ENCODE peak calls at places on chromosomes 2 and 18, in seven cellular contexts. O, X, H, T, I, Q and F are unnamed samples.

GRCh38 chr2:150480241-150480640 is 7.2 kb downstream of the RND3 start:
- DNase-seq in Q (no peak), T (no peak), H (no peak), I (no peak), O (no peak), X (no peak), F (no peak)

GRCh38 chr18:24208270-24209035 is 69.6 kb downstream of the CABYR start:
- DNase-seq in I (no peak), Q (no peak), O (no peak), H (no peak), T (no peak), X (no peak), F (no peak)

GRCh38 chr2:62149708-62150107 is 46.2 kb upstream of the B3GNT2 start:
- DNase-seq in X (no peak), T (no peak), I (no peak), O (no peak), Q (no peak), H (no peak), F (no peak)

GRCh38 chr2:206802654-206803514 is 37.5 kb downstream of the FASTKD2 start:
- DNase-seq in Q (no peak), H (no peak), I (no peak), X (no peak), T (no peak), O (no peak), F (no peak)

GRCh38 chr2:171592026-171592555 is 69.8 kb downstream of the CYBRD1 start:
- DNase-seq in H (no peak), Q (no peak), X (no peak), O (no peak), I (no peak), T (no peak), F (no peak)

GRCh38 chr2:239864247-239865058 is 160.7 kb downstream of the NDUFA10 start:
- DNase-seq in I (no peak), H (no peak), X (no peak), T (no peak), Q (no peak), O (no peak), F (no peak)

GRCh38 chr2:106851475-106851874 is 34.5 kb downstream of the ST6GAL2 start:
- DNase-seq in T (no peak), X (no peak), Q (no peak), I (no peak), H (no peak), O (no peak), F (no peak)

GRCh38 chr18:39909706-39910105 is 2045.3 kb upstream of the PIK3C3 start:
- DNase-seq in I (no peak), H (no peak), T (no peak), Q (no peak), X (no peak), O (no peak), F (no peak)

GRCh38 chr2:165827219-165827920 is 33.3 kb upstream of the GALNT3 start:
- DNase-seq in X (no peak), I (no peak), O (no peak), H (no peak), T (no peak), Q (no peak), F (no peak)

GRCh38 chr2:21305581-21305980 is 181.8 kb downstream of the TDRD15 start:
- DNase-seq in H (no peak), X (no peak), I (no peak), T (no peak), Q (no peak), O (no peak), F (no peak)

GRCh38 chr2:120912101-120912985 is 176.7 kb downstream of the GLI2 start:
- DNase-seq in X (peak; percentile 81), I (peak; percentile 81), H (peak; percentile 82), O (peak; percentile 90), T (peak; percentile 76), Q (peak; percentile 74), F (peak; percentile 52)

GRCh38 chr2:239019193-239019581 is 171.3 kb downstream of the TWIST2 start:
- DNase-seq in T (peak; percentile 9), Q (no peak), I (peak; percentile 21), H (no peak), O (no peak), X (no peak), F (peak; percentile 41)

GRCh38 chr2:14936436-14936835 is 303.9 kb downstream of the LRATD1 start:
- DNase-seq in X (no peak), O (no peak), I (no peak), H (no peak), T (no peak), Q (no peak), F (no peak)

GRCh38 chr2:29749843-29750242 is 171.5 kb downstream of the ALK start:
- DNase-seq in Q (peak; percentile 56), I (no peak), T (no peak), O (no peak), H (no peak), X (no peak), F (no peak)

GRCh38 chr2:139721454-139721995 is 941.3 kb upstream of the NXPH2 start:
- DNase-seq in Q (no peak), O (no peak), I (no peak), X (no peak), T (no peak), H (no peak), F (no peak)

GRCh38 chr18:55779711-55780590 is 192.0 kb upstream of the TCF4 start:
- DNase-seq in Q (no peak), O (peak; percentile 46), H (peak; percentile 59), T (peak; percentile 25), X (no peak), I (peak; percentile 50), F (peak; percentile 74)

DNA sequence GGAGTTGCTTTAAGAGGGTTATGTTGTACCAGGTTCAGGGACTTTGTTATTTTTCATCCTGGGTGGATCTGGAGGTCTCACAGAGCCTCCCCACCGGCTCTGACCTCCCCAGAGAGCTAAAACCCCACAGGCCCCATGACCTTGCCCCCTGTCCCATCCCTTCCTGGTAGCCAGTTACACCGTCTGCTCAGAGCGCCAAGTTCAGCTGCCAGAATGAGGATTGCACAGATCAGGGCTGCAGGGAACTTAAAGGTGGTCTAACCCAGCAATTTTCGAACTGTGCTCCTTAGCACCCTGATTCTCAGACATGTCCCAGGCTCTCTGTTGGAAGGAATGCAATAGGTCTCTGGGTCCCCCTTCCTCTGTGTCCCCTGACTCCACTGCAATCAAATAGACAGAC is 32.1 kb downstream of the ATOH8 start:
- DNase-seq in H (no peak), X (no peak), I (peak; percentile 24), T (no peak), Q (no peak), O (no peak), F (peak; percentile 25)
- H3K27ac ChIP-seq in H (peak overlapping the region; percentile 18), X (peak overlapping the region; percentile 71), I (peak overlapping the region; percentile 83), T (peak overlapping the region; percentile 78), Q (peak overlapping the region; percentile 31), O (peak overlapping the region; percentile 87), F (no peak overlapping the region)

GRCh38 chr2:202378001-202378400 is 1.9 kb downstream of the BMPR2 start:
- DNase-seq in Q (no peak), I (no peak), H (no peak), T (no peak), O (no peak), X (no peak), F (no peak)

GRCh38 chr2:202375611-202376408 is at the start of gene BMPR2:
- DNase-seq in I (peak; percentile 92), O (peak; percentile 90), X (peak; percentile 91), Q (peak; percentile 84), T (peak; percentile 87), H (peak; percentile 91), F (peak; percentile 96)

GRCh38 chr2:202377308-202377736 is 1.2 kb downstream of the BMPR2 start:
- DNase-seq in X (peak; percentile 46), O (peak; percentile 42), H (peak; percentile 75), T (peak; percentile 24), Q (peak; percentile 39), I (peak; percentile 52), F (peak; percentile 85)

GRCh38 chr2:202376460-202377307 is 557 bp downstream of the BMPR2 start:
- DNase-seq in I (peak; percentile 58), T (peak; percentile 47), Q (peak; percentile 49), H (peak; percentile 61), X (peak; percentile 41), O (peak; percentile 39), F (peak; percentile 86)

DNA sequence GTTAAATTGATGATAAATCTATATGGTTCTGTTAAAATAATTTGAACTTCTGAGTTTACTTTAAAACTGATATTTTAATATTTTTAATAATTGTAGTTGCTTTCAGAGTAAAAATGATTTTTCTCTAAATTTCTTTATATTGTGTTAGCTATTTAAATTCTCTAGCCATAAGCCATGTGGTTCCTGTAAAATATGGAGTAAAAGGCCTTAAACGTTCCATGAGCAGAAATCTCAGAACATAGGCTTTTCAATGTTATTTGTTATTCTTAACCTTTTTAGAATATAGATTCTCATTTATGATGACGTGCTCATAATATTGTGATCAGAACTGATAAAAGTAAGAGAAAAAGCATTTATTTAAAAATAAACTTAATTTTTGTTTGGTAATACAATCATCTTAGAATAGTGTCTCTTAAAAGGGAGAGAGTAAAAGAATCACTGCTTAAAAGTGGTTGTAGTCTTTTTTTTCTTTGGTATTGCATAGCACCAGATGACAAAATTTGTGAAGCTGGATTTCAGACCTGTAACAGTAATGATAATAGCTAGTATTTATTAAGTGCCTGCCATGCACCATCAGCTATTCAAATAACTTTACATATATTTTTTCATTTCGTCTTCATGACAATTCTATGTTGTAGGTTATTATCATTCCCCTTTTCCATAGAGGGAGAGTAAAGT is 2.7 kb downstream of the BMPR2 start:
- DNase-seq in T (no peak), Q (no peak), O (no peak), I (no peak), H (no peak), X (no peak), F (no peak)
- H3K27ac ChIP-seq in T (peak overlapping the region; percentile 98), Q (no peak overlapping the region), O (no peak overlapping the region), I (peak overlapping the region; percentile 98), H (no peak overlapping the region), X (peak overlapping the region; percentile 96), F (no peak overlapping the region)

DNA sequence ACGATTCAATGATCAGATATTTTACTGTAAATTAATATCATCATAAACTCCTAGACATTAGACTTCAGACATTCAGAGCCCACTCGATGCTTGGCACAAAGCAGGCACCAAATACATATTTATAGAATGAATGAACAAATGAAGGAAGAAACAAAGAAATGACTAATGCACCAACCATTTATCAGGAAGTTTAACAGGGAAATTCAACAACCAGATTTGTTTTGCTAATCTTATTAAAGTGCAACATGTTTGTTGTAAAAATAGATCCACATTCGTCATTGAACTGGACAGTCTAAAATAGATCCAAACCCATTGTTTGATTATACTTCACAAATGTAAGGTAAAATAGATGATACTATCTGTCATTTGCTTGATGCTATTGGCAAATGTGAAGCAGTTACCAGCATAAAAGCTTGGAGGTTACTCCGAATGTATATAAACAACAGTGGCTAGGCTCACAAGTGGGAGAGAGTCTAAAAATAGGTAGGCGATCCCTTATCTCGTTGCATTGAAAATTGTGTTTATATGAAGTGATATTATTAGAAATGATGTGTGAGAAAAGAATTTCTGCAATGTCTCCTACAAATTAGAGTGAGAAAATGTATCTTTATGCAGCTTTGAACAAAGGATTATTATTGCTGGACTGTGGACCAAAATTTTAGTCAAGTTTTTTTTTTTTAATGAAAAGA is 246.2 kb downstream of the NEDD4L start:
- DNase-seq in O (no peak), T (no peak), H (no peak), Q (no peak), I (no peak), X (no peak), F (no peak)
- H3K27ac ChIP-seq in O (peak overlapping the region; percentile 56), T (no peak overlapping the region), H (no peak overlapping the region), Q (no peak overlapping the region), I (peak overlapping the region; percentile 46), X (no peak overlapping the region), F (no peak overlapping the region)

DNA sequence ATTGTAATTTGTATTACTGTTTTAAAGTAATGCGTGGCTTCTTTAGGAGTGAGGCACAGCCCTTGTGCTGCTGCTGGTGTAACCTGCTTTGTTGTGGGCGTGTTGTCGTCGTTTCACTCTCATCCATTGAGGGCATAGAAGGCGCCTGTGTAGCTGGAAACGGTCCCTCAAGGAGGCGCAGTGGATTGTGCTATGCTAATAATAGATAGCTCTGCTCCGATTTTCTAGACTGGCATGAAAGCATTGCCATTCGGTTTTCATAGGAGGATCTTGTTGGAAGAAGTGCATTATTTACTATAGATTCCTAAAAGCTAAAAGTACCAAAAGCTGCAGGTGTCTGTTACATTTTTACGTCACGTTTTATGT is 17.9 kb downstream of the RAB12 start:
- DNase-seq in Q (no peak), I (peak; percentile 62), T (no peak), X (no peak), H (no peak), O (no peak), F (no peak)
- H3K27ac ChIP-seq in Q (no peak overlapping the region), I (peak overlapping the region; percentile 9), T (no peak overlapping the region), X (no peak overlapping the region), H (no peak overlapping the region), O (no peak overlapping the region), F (no peak overlapping the region)